ENCODE peak calls at places on chromosome 22, in seven cellular contexts. X is activated CD4-positive, CD25-positive, alpha-beta regulatory T cell; U is effector CD8-positive, alpha-beta T cell; B is tibial nerve; R is M059J; P is CD8-positive, alpha-beta memory T cell; H is testis. I is an unnamed sample.

GRCh38 chr22:39700565-39700964 is 130.0 kb downstream of the CACNA1I start:
- DNase-seq in B (no peak), U (no peak), H (no peak), X (no peak), R (no peak), P (no peak), I (no peak)

GRCh38 chr22:46966495-46966845 is 204.0 kb downstream of the TBC1D22A start:
- DNase-seq in B (no peak), X (no peak), H (no peak), P (no peak), R (no peak), U (no peak), I (no peak)

GRCh38 chr22:45903355-45904149 is 73.4 kb downstream of the WNT7B start:
- DNase-seq in U (no peak), P (no peak), H (no peak), R (peak), X (no peak), B (no peak), I (no peak)

GRCh38 chr22:36194971-36195370 is 6.6 kb downstream of the APOL4 start:
- DNase-seq in P (peak), B (peak), R (peak), X (no peak), U (no peak), H (peak), I (peak)

GRCh38 chr22:19832476-19833108 is 22.1 kb downstream of the GNB1L start:
- DNase-seq in X (no peak), P (no peak), B (no peak), R (no peak), H (peak), U (no peak), I (no peak)

GRCh38 chr22:23752090-23752691 is 1.3 kb upstream of the ZNF70 start:
- DNase-seq in U (no peak), H (no peak), P (no peak), X (no peak), B (no peak), R (no peak), I (no peak)

GRCh38 chr22:30485362-30485988 is 13.7 kb upstream of the SEC14L3 start:
- DNase-seq in H (peak), B (peak), U (peak), P (peak), R (peak), X (peak), I (peak)

GRCh38 chr22:29958170-29958569 is 75.2 kb downstream of the MTMR3 start:
- DNase-seq in B (no peak), U (no peak), P (no peak), X (no peak), H (no peak), R (no peak), I (no peak)

GRCh38 chr22:45970709-45971388 is 6.1 kb downstream of the WNT7B start:
- DNase-seq in P (no peak), R (peak), U (no peak), B (no peak), X (no peak), H (no peak), I (no peak)

GRCh38 chr22:38923463-38924196 is 33.8 kb upstream of the APOBEC3A start:
- DNase-seq in B (peak), P (no peak), X (no peak), H (peak), U (no peak), R (peak), I (no peak)

GRCh38 chr22:18012528-18012927 is 11.8 kb downstream of the MICAL3 start:
- DNase-seq in X (no peak), U (no peak), H (no peak), B (no peak), R (peak), P (no peak), I (no peak)

GRCh38 chr22:40348025-40348658 is 1.8 kb downstream of the ADSL start:
- DNase-seq in B (peak), H (peak), X (peak), P (peak), R (peak), U (peak), I (peak)

GRCh38 chr22:42919199-42919598 is 62.1 kb upstream of the ARFGAP3 start:
- DNase-seq in P (no peak), R (peak), H (no peak), X (no peak), B (no peak), U (no peak), I (no peak)

GRCh38 chr22:21026783-21027692 is 5.3 kb downstream of the SLC7A4 start:
- DNase-seq in P (no peak), R (peak), X (no peak), U (no peak), B (no peak), H (peak), I (no peak)

GRCh38 chr22:47012589-47013365 is 250.3 kb downstream of the TBC1D22A start:
- DNase-seq in P (no peak), H (no peak), R (peak), B (no peak), X (no peak), U (no peak), I (no peak)

GRCh38 chr22:46366801-46367706 is 31.5 kb downstream of the TRMU start:
- DNase-seq in H (no peak), P (no peak), R (no peak), U (no peak), X (no peak), B (no peak), I (no peak)

GRCh38 chr22:49848690-49849160 is 4.9 kb upstream of the ZBED4 start:
- DNase-seq in P (no peak), R (no peak), X (no peak), B (no peak), U (no peak), H (no peak), I (no peak)

GRCh38 chr22:32564170-32565001 is 89.8 kb downstream of the FBXO7 start:
- DNase-seq in R (peak), X (no peak), U (no peak), H (peak), B (no peak), P (no peak), I (no peak)

GRCh38 chr22:49023161-49023878 is 804.4 kb downstream of the BRD1 start:
- DNase-seq in X (no peak), U (no peak), R (no peak), H (no peak), B (no peak), P (no peak), I (no peak)

GRCh38 chr22:39292561-39293074 is 26.8 kb downstream of the RPL3 start:
- DNase-seq in B (peak), P (no peak), U (no peak), X (no peak), H (peak), R (peak), I (no peak)

GRCh38 chr22:18023509-18024275 is 669 bp downstream of the MICAL3 start:
- DNase-seq in P (peak), U (no peak), H (peak), X (no peak), B (peak), R (peak), I (peak)

I was measured in stimulated activated naive CD8-positive, alpha-beta T cell treated with anti-CD3 and anti-CD28 coated beads, Interleukin-15, amount 100 ng/mL, for 72 hours.